ENCODE peak calls at places on chromosome 3, in four cellular contexts. N is activated CD4-positive, alpha-beta T cell treated with anti-CD3 and anti-CD28 coated beads, Interleukin-2, amount 50 U/mL, for 24 hours; Y is stimulated activated CD8-positive, alpha-beta memory T cell treated with anti-CD3 and anti-CD28 coated beads, Interleukin-7, amount 100 ng/mL, for 24 hours; O is GOT3. T is an unnamed sample.
A peak's percentile ranks its signal among the peaks of the same experiment; 100 is the strongest.

GRCh38 chr3:52429031-52429430 is 15.9 kb downstream of the SEMA3G start:
- DNase-seq in N (no peak), Y (no peak), O (no peak), T (no peak)

GRCh38 chr3:179729981-179730380 is 77.1 kb downstream of the USP13 start:
- DNase-seq in N (no peak), Y (no peak), O (no peak), T (no peak)

GRCh38 chr3:45753095-45753494 is 43.2 kb downstream of the SLC6A20 start:
- DNase-seq in N (no peak), Y (no peak), O (no peak), T (no peak)

GRCh38 chr3:52532838-52533622 is 627 bp downstream of the NT5DC2 start:
- DNase-seq in N (no peak), Y (no peak), O (no peak), T (no peak)

GRCh38 chr3:149235599-149236424 is 14.2 kb upstream of the CP start:
- DNase-seq in N (no peak), Y (no peak), O (no peak), T (no peak)

GRCh38 chr3:162643245-162643644 is 1146.6 kb downstream of the OTOL1 start:
- DNase-seq in N (no peak), Y (no peak), O (no peak), T (no peak)

GRCh38 chr3:46917257-46917656 is 39.7 kb downstream of the PTH1R start:
- DNase-seq in N (no peak), Y (no peak), O (no peak), T (no peak)

GRCh38 chr3:152638707-152639450 is 196.1 kb upstream of the P2RY1 start:
- DNase-seq in N (no peak), Y (no peak), O (no peak), T (no peak)

GRCh38 chr3:61997112-61997511 is 376.2 kb downstream of the FEZF2 start:
- DNase-seq in N (no peak), Y (no peak), O (no peak), T (no peak)

GRCh38 chr3:100087203-100087602 is 27.1 kb downstream of the FILIP1L start:
- DNase-seq in N (no peak), Y (no peak), O (no peak), T (no peak)

GRCh38 chr3:23487015-23487414 is 283.9 kb downstream of the UBE2E2 start:
- DNase-seq in N (no peak), Y (no peak), O (no peak), T (no peak)

GRCh38 chr3:158420654-158421396 is 150.2 kb upstream of the MLF1 start:
- DNase-seq in N (no peak), Y (no peak), O (no peak), T (peak; percentile 1)

GRCh38 chr3:112390783-112391641 is 58.1 kb downstream of the CD200 start:
- DNase-seq in N (no peak), Y (no peak), O (no peak), T (no peak)

GRCh38 chr3:73175698-73176097 is 114.2 kb downstream of the EBLN2 start:
- DNase-seq in N (no peak), Y (no peak), O (no peak), T (no peak)

GRCh38 chr3:59979542-59979941 is 929.7 kb upstream of the CFAP20DC start:
- DNase-seq in N (peak; percentile 47), Y (no peak), O (no peak), T (no peak)

GRCh38 chr3:123634149-123635051 is 49.5 kb upstream of the HACD2 start:
- DNase-seq in N (no peak), Y (no peak), O (no peak), T (no peak)

GRCh38 chr3:143576568-143577270 is 271.5 kb downstream of the SLC9A9 start:
- DNase-seq in N (no peak), Y (no peak), O (no peak), T (no peak)